ENCODE peak calls at places on chromosomes 3 and 15, in six cellular contexts. One of them, this sample, is unnamed.

GRCh38 chr15:56240390-56240789 is 3.3 kb downstream of the RFX7 start:
- DNase-seq in neuronal stem cell: no peak
- DNase-seq in SJSA1: no peak
- DNase-seq in dorsolateral prefrontal cortex: no peak
- DNase-seq in choroid plexus epithelial cell: no peak
- DNase-seq in K562: no peak
- DNase-seq in this sample: no peak

GRCh38 chr3:150240891-150241290 is 167.2 kb upstream of the TSC22D2 start:
- DNase-seq in SJSA1: no peak
- DNase-seq in neuronal stem cell: no peak
- DNase-seq in dorsolateral prefrontal cortex: no peak
- DNase-seq in K562: peak; percentile 40
- DNase-seq in choroid plexus epithelial cell: no peak
- DNase-seq in this sample: peak; percentile 42

GRCh38 chr3:66479532-66479947 is 21.3 kb downstream of the LRIG1 start:
- DNase-seq in SJSA1: no peak
- DNase-seq in choroid plexus epithelial cell: no peak
- DNase-seq in neuronal stem cell: no peak
- DNase-seq in K562: no peak
- DNase-seq in dorsolateral prefrontal cortex: no peak
- DNase-seq in this sample: no peak

GRCh38 chr3:160210799-160211221 is 14.4 kb upstream of the C3orf80 start:
- DNase-seq in K562: peak; percentile 31
- DNase-seq in SJSA1: peak; percentile 19
- DNase-seq in choroid plexus epithelial cell: peak; percentile 81
- DNase-seq in dorsolateral prefrontal cortex: no peak
- DNase-seq in neuronal stem cell: no peak
- DNase-seq in this sample: peak; percentile 83

GRCh38 chr3:45927881-45928280 is 15.4 kb upstream of the CXCR6 start:
- DNase-seq in choroid plexus epithelial cell: no peak
- DNase-seq in SJSA1: peak; percentile 16
- DNase-seq in dorsolateral prefrontal cortex: no peak
- DNase-seq in neuronal stem cell: no peak
- DNase-seq in K562: no peak
- DNase-seq in this sample: no peak

GRCh38 chr15:39406485-39406884 is 174.4 kb upstream of the THBS1 start:
- DNase-seq in dorsolateral prefrontal cortex: no peak
- DNase-seq in K562: no peak
- DNase-seq in neuronal stem cell: no peak
- DNase-seq in SJSA1: no peak
- DNase-seq in choroid plexus epithelial cell: no peak
- DNase-seq in this sample: no peak

GRCh38 chr3:123816673-123817207 is 67.4 kb downstream of the MYLK start:
- DNase-seq in SJSA1: peak; percentile 83
- DNase-seq in neuronal stem cell: no peak
- DNase-seq in choroid plexus epithelial cell: peak; percentile 76
- DNase-seq in K562: no peak
- DNase-seq in dorsolateral prefrontal cortex: no peak
- DNase-seq in this sample: no peak

GRCh38 chr3:43759297-43759782 is 68.6 kb downstream of the ABHD5 start:
- DNase-seq in choroid plexus epithelial cell: peak; percentile 76
- DNase-seq in dorsolateral prefrontal cortex: peak; percentile 5
- DNase-seq in SJSA1: peak; percentile 52
- DNase-seq in K562: peak; percentile 50
- DNase-seq in neuronal stem cell: no peak
- DNase-seq in this sample: peak; percentile 81

GRCh38 chr15:88106063-88106462 is 150.5 kb downstream of the NTRK3 start:
- DNase-seq in choroid plexus epithelial cell: no peak
- DNase-seq in dorsolateral prefrontal cortex: no peak
- DNase-seq in neuronal stem cell: no peak
- DNase-seq in K562: no peak
- DNase-seq in SJSA1: no peak
- DNase-seq in this sample: no peak

GRCh38 chr15:27861171-27861570 is 237.9 kb downstream of the OCA2 start:
- DNase-seq in choroid plexus epithelial cell: no peak
- DNase-seq in K562: no peak
- DNase-seq in neuronal stem cell: no peak
- DNase-seq in dorsolateral prefrontal cortex: no peak
- DNase-seq in SJSA1: no peak
- DNase-seq in this sample: no peak

GRCh38 chr3:50164984-50165383 is 9.9 kb downstream of the SEMA3F start:
- DNase-seq in dorsolateral prefrontal cortex: no peak
- DNase-seq in K562: no peak
- DNase-seq in neuronal stem cell: no peak
- DNase-seq in choroid plexus epithelial cell: no peak
- DNase-seq in SJSA1: no peak
- DNase-seq in this sample: no peak

GRCh38 chr3:158295771-158296170 is 185.9 kb downstream of the RSRC1 start:
- DNase-seq in SJSA1: no peak
- DNase-seq in dorsolateral prefrontal cortex: no peak
- DNase-seq in neuronal stem cell: no peak
- DNase-seq in choroid plexus epithelial cell: no peak
- DNase-seq in K562: no peak
- DNase-seq in this sample: no peak

GRCh38 chr3:158846803-158847465 is 45.1 kb downstream of the MFSD1 start:
- DNase-seq in K562: no peak
- DNase-seq in dorsolateral prefrontal cortex: no peak
- DNase-seq in choroid plexus epithelial cell: no peak
- DNase-seq in SJSA1: no peak
- DNase-seq in neuronal stem cell: no peak
- DNase-seq in this sample: no peak

GRCh38 chr15:73633991-73634495 is 854 bp upstream of the NPTN start:
- DNase-seq in SJSA1: peak; percentile 95
- DNase-seq in dorsolateral prefrontal cortex: no peak
- DNase-seq in K562: no peak
- DNase-seq in neuronal stem cell: no peak
- DNase-seq in choroid plexus epithelial cell: peak; percentile 96
- DNase-seq in this sample: peak; percentile 87

GRCh38 chr3:55519016-55519415 is 31.9 kb upstream of the WNT5A start:
- DNase-seq in choroid plexus epithelial cell: peak; percentile 52
- DNase-seq in neuronal stem cell: no peak
- DNase-seq in SJSA1: peak; percentile 59
- DNase-seq in K562: no peak
- DNase-seq in dorsolateral prefrontal cortex: no peak
- DNase-seq in this sample: no peak

GRCh38 chr3:40780801-40781406 is 256.1 kb downstream of the ZNF621 start:
- DNase-seq in choroid plexus epithelial cell: peak; percentile 88
- DNase-seq in neuronal stem cell: peak; percentile 14
- DNase-seq in K562: no peak
- DNase-seq in dorsolateral prefrontal cortex: peak; percentile 19
- DNase-seq in SJSA1: peak; percentile 39
- DNase-seq in this sample: no peak

GRCh38 chr3:177816667-177817208 is 619.5 kb upstream of the TBL1XR1 start:
- DNase-seq in choroid plexus epithelial cell: peak; percentile 92
- DNase-seq in SJSA1: peak; percentile 21
- DNase-seq in K562: no peak
- DNase-seq in dorsolateral prefrontal cortex: no peak
- DNase-seq in neuronal stem cell: no peak
- DNase-seq in this sample: peak; percentile 36

GRCh38 chr3:185758912-185759311 is 65.9 kb downstream of the IGF2BP2 start:
- DNase-seq in neuronal stem cell: no peak
- DNase-seq in dorsolateral prefrontal cortex: no peak
- DNase-seq in K562: no peak
- DNase-seq in SJSA1: no peak
- DNase-seq in choroid plexus epithelial cell: no peak
- DNase-seq in this sample: no peak

GRCh38 chr15:92877000-92877399 is 23.1 kb upstream of the CHD2 start:
- DNase-seq in dorsolateral prefrontal cortex: no peak
- DNase-seq in choroid plexus epithelial cell: no peak
- DNase-seq in SJSA1: no peak
- DNase-seq in neuronal stem cell: no peak
- DNase-seq in K562: peak; percentile 42
- DNase-seq in this sample: no peak

GRCh38 chr15:71362556-71362955 is 247.3 kb downstream of the THSD4 start:
- DNase-seq in choroid plexus epithelial cell: no peak
- DNase-seq in SJSA1: no peak
- DNase-seq in dorsolateral prefrontal cortex: no peak
- DNase-seq in neuronal stem cell: no peak
- DNase-seq in K562: no peak
- DNase-seq in this sample: no peak

GRCh38 chr3:180048840-180049239 is 12.1 kb upstream of the PEX5L start:
- DNase-seq in neuronal stem cell: no peak
- DNase-seq in SJSA1: no peak
- DNase-seq in dorsolateral prefrontal cortex: no peak
- DNase-seq in K562: no peak
- DNase-seq in choroid plexus epithelial cell: peak; percentile 8
- DNase-seq in this sample: no peak

GRCh38 chr15:85485956-85486567 is 105.7 kb downstream of the AKAP13 start:
- DNase-seq in SJSA1: peak; percentile 66
- DNase-seq in neuronal stem cell: peak; percentile 75
- DNase-seq in K562: peak; percentile 74
- DNase-seq in dorsolateral prefrontal cortex: peak; percentile 46
- DNase-seq in choroid plexus epithelial cell: peak; percentile 90
- DNase-seq in this sample: peak; percentile 91

GRCh38 chr3:100993309-100993708 is at the start of gene ABI3BP:
- DNase-seq in dorsolateral prefrontal cortex: peak; percentile 28
- DNase-seq in neuronal stem cell: no peak
- DNase-seq in choroid plexus epithelial cell: peak; percentile 90
- DNase-seq in SJSA1: peak; percentile 56
- DNase-seq in K562: peak; percentile 5
- DNase-seq in this sample: peak; percentile 36

GRCh38 chr3:151949706-151950105 is 76.3 kb downstream of the SUCNR1 start:
- DNase-seq in dorsolateral prefrontal cortex: no peak
- DNase-seq in choroid plexus epithelial cell: no peak
- DNase-seq in K562: no peak
- DNase-seq in SJSA1: no peak
- DNase-seq in neuronal stem cell: no peak
- DNase-seq in this sample: no peak

GRCh38 chr3:127676456-127676855 is 3.7 kb downstream of the ABTB1 start:
- DNase-seq in choroid plexus epithelial cell: no peak
- DNase-seq in K562: no peak
- DNase-seq in neuronal stem cell: no peak
- DNase-seq in SJSA1: no peak
- DNase-seq in dorsolateral prefrontal cortex: no peak
- DNase-seq in this sample: no peak

GRCh38 chr3:127053026-127053425 is 70.1 kb downstream of the PLXNA1 start:
- DNase-seq in choroid plexus epithelial cell: no peak
- DNase-seq in neuronal stem cell: no peak
- DNase-seq in K562: no peak
- DNase-seq in SJSA1: no peak
- DNase-seq in dorsolateral prefrontal cortex: no peak
- DNase-seq in this sample: no peak

GRCh38 chr15:36688310-36689102 is 109.1 kb downstream of the CDIN1 start:
- DNase-seq in dorsolateral prefrontal cortex: no peak
- DNase-seq in SJSA1: peak; percentile 9
- DNase-seq in neuronal stem cell: no peak
- DNase-seq in choroid plexus epithelial cell: peak; percentile 26
- DNase-seq in K562: peak; percentile 1
- DNase-seq in this sample: no peak

GRCh38 chr3:126896067-126896441 is 86.9 kb upstream of the PLXNA1 start:
- DNase-seq in neuronal stem cell: no peak
- DNase-seq in K562: no peak
- DNase-seq in choroid plexus epithelial cell: no peak
- DNase-seq in dorsolateral prefrontal cortex: no peak
- DNase-seq in SJSA1: no peak
- DNase-seq in this sample: no peak

GRCh38 chr3:41267975-41268640 is 68.8 kb downstream of the CTNNB1 start:
- DNase-seq in neuronal stem cell: no peak
- DNase-seq in SJSA1: peak; percentile 73
- DNase-seq in dorsolateral prefrontal cortex: no peak
- DNase-seq in K562: peak; percentile 87
- DNase-seq in choroid plexus epithelial cell: peak; percentile 98
- DNase-seq in this sample: peak; percentile 33

GRCh38 chr3:179991877-179992276 is 44.9 kb downstream of the PEX5L start:
- DNase-seq in SJSA1: no peak
- DNase-seq in choroid plexus epithelial cell: no peak
- DNase-seq in dorsolateral prefrontal cortex: no peak
- DNase-seq in neuronal stem cell: no peak
- DNase-seq in K562: no peak
- DNase-seq in this sample: no peak

GRCh38 chr3:100401674-100402036 is 316 bp downstream of the LNP1 start:
- DNase-seq in choroid plexus epithelial cell: peak; percentile 61
- DNase-seq in SJSA1: peak; percentile 86
- DNase-seq in neuronal stem cell: no peak
- DNase-seq in dorsolateral prefrontal cortex: peak; percentile 45
- DNase-seq in K562: peak; percentile 57
- DNase-seq in this sample: peak; percentile 75

GRCh38 chr3:65400893-65401292 is 637.8 kb downstream of the MAGI1 start:
- DNase-seq in K562: no peak
- DNase-seq in choroid plexus epithelial cell: no peak
- DNase-seq in dorsolateral prefrontal cortex: no peak
- DNase-seq in neuronal stem cell: no peak
- DNase-seq in SJSA1: no peak
- DNase-seq in this sample: no peak
- H3K4me3 ChIP-seq in K562: no peak overlapping the region
- H3K4me3 ChIP-seq in choroid plexus epithelial cell: no peak overlapping the region
- H3K4me3 ChIP-seq in dorsolateral prefrontal cortex: peak overlapping the region; percentile 20
- H3K4me3 ChIP-seq in neuronal stem cell: no peak overlapping the region
- H3K4me3 ChIP-seq in SJSA1: no peak overlapping the region
- H3K4me3 ChIP-seq in this sample: no peak overlapping the region

GRCh38 chr3:196792771-196793170 is 53.1 kb downstream of the PAK2 start:
- DNase-seq in SJSA1: no peak
- DNase-seq in choroid plexus epithelial cell: peak; percentile 57
- DNase-seq in neuronal stem cell: no peak
- DNase-seq in dorsolateral prefrontal cortex: no peak
- DNase-seq in K562: no peak
- DNase-seq in this sample: peak; percentile 75
- H3K4me3 ChIP-seq in SJSA1: no peak overlapping the region
- H3K4me3 ChIP-seq in choroid plexus epithelial cell: no peak overlapping the region
- H3K4me3 ChIP-seq in neuronal stem cell: no peak overlapping the region
- H3K4me3 ChIP-seq in dorsolateral prefrontal cortex: no peak overlapping the region
- H3K4me3 ChIP-seq in K562: no peak overlapping the region
- H3K4me3 ChIP-seq in this sample: no peak overlapping the region

GRCh38 chr3:148833223-148833622 is 5.6 kb downstream of the CPB1 start:
- DNase-seq in choroid plexus epithelial cell: peak; percentile 10
- DNase-seq in K562: no peak
- DNase-seq in neuronal stem cell: no peak
- DNase-seq in SJSA1: no peak
- DNase-seq in dorsolateral prefrontal cortex: no peak
- DNase-seq in this sample: no peak
- H3K4me3 ChIP-seq in choroid plexus epithelial cell: no peak overlapping the region
- H3K4me3 ChIP-seq in K562: no peak overlapping the region
- H3K4me3 ChIP-seq in neuronal stem cell: no peak overlapping the region
- H3K4me3 ChIP-seq in SJSA1: no peak overlapping the region
- H3K4me3 ChIP-seq in dorsolateral prefrontal cortex: no peak overlapping the region
- H3K4me3 ChIP-seq in this sample: no peak overlapping the region

DNA sequence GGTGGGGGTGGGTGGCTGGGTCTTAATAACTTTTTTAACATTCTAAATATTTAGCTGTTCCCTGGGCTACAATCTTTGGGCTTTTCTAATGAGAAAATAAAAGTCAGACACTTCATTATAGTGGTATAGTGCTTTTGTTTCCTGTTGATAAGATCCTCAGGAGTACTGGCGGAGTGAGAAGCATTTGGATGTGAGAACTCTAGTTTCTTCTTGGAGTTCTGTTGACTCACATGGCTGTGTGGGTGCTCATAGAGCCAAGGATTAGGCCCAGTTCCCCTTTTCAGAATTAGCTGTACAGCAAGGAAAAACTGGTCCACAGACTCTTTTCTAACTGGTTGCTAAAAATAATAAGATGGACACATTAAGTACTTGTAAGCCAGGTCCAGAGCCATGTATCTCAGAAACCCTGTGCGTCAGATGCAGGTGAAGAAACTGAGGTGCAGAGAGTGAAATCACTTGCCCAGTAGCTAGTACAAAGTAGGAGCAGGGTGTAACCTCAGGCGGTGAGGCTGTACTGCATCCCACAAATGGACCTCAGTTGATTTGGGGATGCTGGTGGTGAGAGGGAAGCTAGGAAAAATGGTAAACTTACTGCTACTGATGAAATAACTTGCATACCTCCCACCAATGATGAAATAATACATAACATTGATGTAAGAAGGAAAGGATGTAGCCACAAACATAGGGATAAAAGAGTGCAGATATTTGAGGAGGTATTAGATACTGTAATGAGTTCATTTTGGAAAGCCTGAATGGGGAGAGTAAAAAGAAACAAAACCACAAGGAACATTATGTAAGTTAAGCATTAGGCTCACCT is 2.4 kb downstream of the ITPR1 start:
- DNase-seq in K562: peak; percentile 67
- DNase-seq in SJSA1: no peak
- DNase-seq in dorsolateral prefrontal cortex: no peak
- DNase-seq in neuronal stem cell: no peak
- DNase-seq in choroid plexus epithelial cell: no peak
- DNase-seq in this sample: no peak
- H3K4me3 ChIP-seq in K562: peak overlapping the region; percentile 61
- H3K4me3 ChIP-seq in SJSA1: no peak overlapping the region
- H3K4me3 ChIP-seq in dorsolateral prefrontal cortex: peak overlapping the region; percentile 87
- H3K4me3 ChIP-seq in neuronal stem cell: no peak overlapping the region
- H3K4me3 ChIP-seq in choroid plexus epithelial cell: no peak overlapping the region
- H3K4me3 ChIP-seq in this sample: no peak overlapping the region